ENCODE peak calls at places on chromosomes 16 and 17, in nine cellular contexts. D is activated T-cell treated with anti-CD3 and anti-CD28 coated beads, Interleukin-2, amount 50 U/mL, for 24 hours; C is CD4-positive, alpha-beta T cell; Y is effector memory CD4-positive, alpha-beta T cell; M is DMS 273 treated with DMSO at 0.1 percent for 48 hours; V is EH; R is Panc1; F is RPMI8226; P is iPS-NIHi11. I is an unnamed sample.

GRCh38 chr17:306536-307294 is 45.9 kb downstream of the RPH3AL start:
- DNase-seq in R (no peak), M (no peak), Y (no peak), F (no peak), V (no peak), D (no peak), P (no peak), C (no peak), I (no peak)

GRCh38 chr17:60601443-60602384 is 1.7 kb downstream of the PPM1D start:
- DNase-seq in M (peak), Y (peak), F (peak), R (no peak), D (peak), C (peak), P (peak), V (peak), I (peak)

GRCh38 chr17:77696720-77697460 is 261.6 kb upstream of the TNRC6C start:
- DNase-seq in M (no peak), C (no peak), V (no peak), Y (no peak), R (no peak), P (peak), D (no peak), F (peak), I (no peak)

GRCh38 chr17:50290074-50290702 is 15.9 kb downstream of the TMEM92 start:
- DNase-seq in R (peak), V (peak), F (peak), P (no peak), D (no peak), Y (no peak), C (no peak), M (peak), I (no peak)

GRCh38 chr16:57764341-57765159 is 29.0 kb downstream of the KATNB1 start:
- DNase-seq in V (peak), M (no peak), D (peak), Y (peak), P (peak), C (no peak), R (peak), F (peak), I (no peak)

GRCh38 chr17:5832886-5833285 is 237.3 kb upstream of the WSCD1 start:
- DNase-seq in R (peak), C (no peak), D (no peak), F (no peak), V (peak), M (no peak), Y (no peak), P (peak), I (no peak)

GRCh38 chr17:144936-145670 is 7.7 kb downstream of the SCGB1C2 start:
- DNase-seq in D (peak), M (no peak), F (no peak), V (no peak), C (no peak), R (no peak), Y (no peak), P (no peak), I (no peak)

GRCh38 chr16:27265982-27266381 is 2.6 kb downstream of the NSMCE1 start:
- DNase-seq in P (no peak), M (no peak), Y (no peak), V (no peak), F (no peak), R (no peak), C (no peak), D (no peak), I (no peak)

GRCh38 chr16:1770328-1771071 is 843 bp downstream of the NME3 start:
- DNase-seq in Y (peak), C (peak), R (no peak), M (no peak), F (peak), D (peak), V (peak), P (no peak), I (peak)

GRCh38 chr17:8994319-8994718 is 27.0 kb upstream of the NTN1 start:
- DNase-seq in Y (peak), P (peak), R (peak), V (peak), D (peak), M (peak), F (peak), C (peak), I (no peak)

GRCh38 chr16:67199011-67199807 is at the start of gene ELMO3:
- DNase-seq in M (no peak), P (peak), C (no peak), F (no peak), V (no peak), R (no peak), Y (no peak), D (no peak), I (no peak)

GRCh38 chr16:4115209-4115940 is 867 bp downstream of the ADCY9 start:
- DNase-seq in P (peak), R (no peak), D (peak), V (peak), Y (peak), C (peak), F (no peak), M (peak), I (peak)

GRCh38 chr17:61492759-61493526 is 40.7 kb downstream of the TBX4 start:
- DNase-seq in F (no peak), M (no peak), C (no peak), Y (no peak), R (no peak), P (no peak), D (no peak), V (peak), I (no peak)

GRCh38 chr16:7364054-7364407 is 31.4 kb downstream of the RBFOX1 start:
- DNase-seq in V (no peak), Y (no peak), R (no peak), P (no peak), D (no peak), C (no peak), M (no peak), F (no peak), I (peak)

GRCh38 chr16:77991701-77992100 is 30.6 kb upstream of the CLEC3A start:
- DNase-seq in P (no peak), D (no peak), V (no peak), C (no peak), Y (no peak), M (no peak), R (no peak), F (no peak), I (no peak)

GRCh38 chr17:56835259-56835575 is 1.3 kb downstream of the DGKE start:
- DNase-seq in F (peak), Y (no peak), P (no peak), D (no peak), R (no peak), V (no peak), M (no peak), C (no peak), I (no peak)

GRCh38 chr17:38731526-38732294 is 1.6 kb downstream of the CISD3 start:
- DNase-seq in M (no peak), D (no peak), F (no peak), Y (no peak), V (peak), C (no peak), R (no peak), P (no peak), I (no peak)

I was measured in NCI-H2227 treated with DMSO at 0.1 percent for 48 hours.